ENCODE peak calls at places on chromosomes 1 and 21, in seven cellular contexts. One of them, this sample, is unnamed.

GRCh38 chr1:183887826-183888819 is 83.2 kb downstream of the RGL1 start:
- DNase-seq in lower leg skin: no peak
- DNase-seq in Jurkat, Clone E6-1: peak
- DNase-seq in cardiac fibroblast: peak
- DNase-seq in hepatocyte: no peak
- DNase-seq in heart right ventricle: no peak
- DNase-seq in AG09309: no peak
- DNase-seq in this sample: no peak

GRCh38 chr21:36246080-36246631 is 73.8 kb upstream of the MORC3 start:
- DNase-seq in lower leg skin: no peak
- DNase-seq in Jurkat, Clone E6-1: no peak
- DNase-seq in cardiac fibroblast: no peak
- DNase-seq in hepatocyte: no peak
- DNase-seq in heart right ventricle: no peak
- DNase-seq in AG09309: no peak
- DNase-seq in this sample: peak

GRCh38 chr1:185376840-185377635 is 60.0 kb upstream of the IVNS1ABP start:
- DNase-seq in lower leg skin: no peak
- DNase-seq in Jurkat, Clone E6-1: no peak
- DNase-seq in cardiac fibroblast: peak
- DNase-seq in hepatocyte: no peak
- DNase-seq in heart right ventricle: no peak
- DNase-seq in AG09309: no peak
- DNase-seq in this sample: no peak

GRCh38 chr1:164579346-164579745 is 20.4 kb downstream of the PBX1 start:
- DNase-seq in lower leg skin: no peak
- DNase-seq in Jurkat, Clone E6-1: no peak
- DNase-seq in cardiac fibroblast: no peak
- DNase-seq in hepatocyte: no peak
- DNase-seq in heart right ventricle: no peak
- DNase-seq in AG09309: no peak
- DNase-seq in this sample: no peak

GRCh38 chr1:7299329-7299799 is 471.7 kb upstream of the VAMP3 start:
- DNase-seq in lower leg skin: peak
- DNase-seq in Jurkat, Clone E6-1: no peak
- DNase-seq in cardiac fibroblast: peak
- DNase-seq in hepatocyte: peak
- DNase-seq in heart right ventricle: peak
- DNase-seq in AG09309: peak
- DNase-seq in this sample: peak

GRCh38 chr21:39952265-39952664 is 85.0 kb downstream of the PCP4 start:
- DNase-seq in lower leg skin: no peak
- DNase-seq in Jurkat, Clone E6-1: no peak
- DNase-seq in cardiac fibroblast: no peak
- DNase-seq in hepatocyte: no peak
- DNase-seq in heart right ventricle: no peak
- DNase-seq in AG09309: no peak
- DNase-seq in this sample: no peak

GRCh38 chr21:44568261-44568660 is 5.3 kb upstream of the KRTAP10-4 start:
- DNase-seq in lower leg skin: peak
- DNase-seq in Jurkat, Clone E6-1: no peak
- DNase-seq in cardiac fibroblast: no peak
- DNase-seq in hepatocyte: no peak
- DNase-seq in heart right ventricle: no peak
- DNase-seq in AG09309: no peak
- DNase-seq in this sample: no peak

GRCh38 chr1:151509350-151510019 is 1.7 kb upstream of the CGN start:
- DNase-seq in lower leg skin: no peak
- DNase-seq in Jurkat, Clone E6-1: no peak
- DNase-seq in cardiac fibroblast: no peak
- DNase-seq in hepatocyte: no peak
- DNase-seq in heart right ventricle: no peak
- DNase-seq in AG09309: no peak
- DNase-seq in this sample: no peak

GRCh38 chr1:38044224-38045215 is 2.1 kb downstream of the POU3F1 start:
- DNase-seq in lower leg skin: no peak
- DNase-seq in Jurkat, Clone E6-1: no peak
- DNase-seq in cardiac fibroblast: no peak
- DNase-seq in hepatocyte: no peak
- DNase-seq in heart right ventricle: no peak
- DNase-seq in AG09309: no peak
- DNase-seq in this sample: no peak

GRCh38 chr1:49226758-49227157 is 450.1 kb upstream of the BEND5 start:
- DNase-seq in lower leg skin: no peak
- DNase-seq in Jurkat, Clone E6-1: no peak
- DNase-seq in cardiac fibroblast: no peak
- DNase-seq in hepatocyte: no peak
- DNase-seq in heart right ventricle: no peak
- DNase-seq in AG09309: no peak
- DNase-seq in this sample: no peak

GRCh38 chr1:231058416-231059109 is 18.5 kb upstream of the FAM89A start:
- DNase-seq in lower leg skin: no peak
- DNase-seq in Jurkat, Clone E6-1: no peak
- DNase-seq in cardiac fibroblast: no peak
- DNase-seq in hepatocyte: peak
- DNase-seq in heart right ventricle: no peak
- DNase-seq in AG09309: no peak
- DNase-seq in this sample: no peak

GRCh38 chr1:236348071-236348470 is 46.0 kb upstream of the EDARADD start:
- DNase-seq in lower leg skin: no peak
- DNase-seq in Jurkat, Clone E6-1: no peak
- DNase-seq in cardiac fibroblast: no peak
- DNase-seq in hepatocyte: no peak
- DNase-seq in heart right ventricle: no peak
- DNase-seq in AG09309: no peak
- DNase-seq in this sample: no peak

GRCh38 chr1:20730690-20731056 is 1.8 kb downstream of the SH2D5 start:
- DNase-seq in lower leg skin: peak
- DNase-seq in Jurkat, Clone E6-1: no peak
- DNase-seq in cardiac fibroblast: no peak
- DNase-seq in hepatocyte: no peak
- DNase-seq in heart right ventricle: no peak
- DNase-seq in AG09309: no peak
- DNase-seq in this sample: no peak

GRCh38 chr1:97560714-97561113 is 360.1 kb downstream of the DPYD start:
- DNase-seq in lower leg skin: no peak
- DNase-seq in Jurkat, Clone E6-1: no peak
- DNase-seq in cardiac fibroblast: no peak
- DNase-seq in hepatocyte: no peak
- DNase-seq in heart right ventricle: no peak
- DNase-seq in AG09309: no peak
- DNase-seq in this sample: no peak

GRCh38 chr1:153790996-153791855 is 16.0 kb downstream of the SLC27A3 start:
- DNase-seq in lower leg skin: peak
- DNase-seq in Jurkat, Clone E6-1: no peak
- DNase-seq in cardiac fibroblast: peak
- DNase-seq in hepatocyte: peak
- DNase-seq in heart right ventricle: no peak
- DNase-seq in AG09309: peak
- DNase-seq in this sample: no peak

GRCh38 chr1:226217273-226217672 is 6.2 kb upstream of the MIXL1 start:
- DNase-seq in lower leg skin: no peak
- DNase-seq in Jurkat, Clone E6-1: no peak
- DNase-seq in cardiac fibroblast: peak
- DNase-seq in hepatocyte: peak
- DNase-seq in heart right ventricle: no peak
- DNase-seq in AG09309: no peak
- DNase-seq in this sample: no peak

GRCh38 chr1:117051224-117052064 is 8.7 kb upstream of the TTF2 start:
- DNase-seq in lower leg skin: no peak
- DNase-seq in Jurkat, Clone E6-1: no peak
- DNase-seq in cardiac fibroblast: peak
- DNase-seq in hepatocyte: no peak
- DNase-seq in heart right ventricle: no peak
- DNase-seq in AG09309: no peak
- DNase-seq in this sample: peak

GRCh38 chr1:96980448-96980847 is 258.9 kb downstream of the PTBP2 start:
- DNase-seq in lower leg skin: no peak
- DNase-seq in Jurkat, Clone E6-1: no peak
- DNase-seq in cardiac fibroblast: no peak
- DNase-seq in hepatocyte: no peak
- DNase-seq in heart right ventricle: no peak
- DNase-seq in AG09309: no peak
- DNase-seq in this sample: no peak

GRCh38 chr1:203593723-203594122 is 32.9 kb upstream of the ATP2B4 start:
- DNase-seq in lower leg skin: no peak
- DNase-seq in Jurkat, Clone E6-1: peak
- DNase-seq in cardiac fibroblast: peak
- DNase-seq in hepatocyte: peak
- DNase-seq in heart right ventricle: no peak
- DNase-seq in AG09309: no peak
- DNase-seq in this sample: no peak

GRCh38 chr1:20290624-20291597 is at the start of gene VWA5B1:
- DNase-seq in lower leg skin: no peak
- DNase-seq in Jurkat, Clone E6-1: no peak
- DNase-seq in cardiac fibroblast: no peak
- DNase-seq in hepatocyte: peak
- DNase-seq in heart right ventricle: no peak
- DNase-seq in AG09309: no peak
- DNase-seq in this sample: no peak

GRCh38 chr21:33844104-33844889 is 71.3 kb downstream of the ATP5PO start:
- DNase-seq in lower leg skin: no peak
- DNase-seq in Jurkat, Clone E6-1: no peak
- DNase-seq in cardiac fibroblast: peak
- DNase-seq in hepatocyte: peak
- DNase-seq in heart right ventricle: peak
- DNase-seq in AG09309: peak
- DNase-seq in this sample: no peak

GRCh38 chr1:177170756-177171535 is at the start of gene BRINP2:
- DNase-seq in lower leg skin: peak
- DNase-seq in Jurkat, Clone E6-1: no peak
- DNase-seq in cardiac fibroblast: peak
- DNase-seq in hepatocyte: peak
- DNase-seq in heart right ventricle: peak
- DNase-seq in AG09309: no peak
- DNase-seq in this sample: peak

GRCh38 chr1:208268541-208269337 is 24.6 kb upstream of the PLXNA2 start:
- DNase-seq in lower leg skin: no peak
- DNase-seq in Jurkat, Clone E6-1: no peak
- DNase-seq in cardiac fibroblast: no peak
- DNase-seq in hepatocyte: no peak
- DNase-seq in heart right ventricle: no peak
- DNase-seq in AG09309: no peak
- DNase-seq in this sample: no peak

GRCh38 chr1:118978914-118979701 is 9.0 kb downstream of the TBX15 start:
- DNase-seq in lower leg skin: no peak
- DNase-seq in Jurkat, Clone E6-1: no peak
- DNase-seq in cardiac fibroblast: no peak
- DNase-seq in hepatocyte: no peak
- DNase-seq in heart right ventricle: no peak
- DNase-seq in AG09309: no peak
- DNase-seq in this sample: no peak
- H3K4me3 ChIP-seq in lower leg skin: no peak
- H3K4me3 ChIP-seq in Jurkat, Clone E6-1: no peak
- H3K4me3 ChIP-seq in cardiac fibroblast: no peak
- H3K4me3 ChIP-seq in hepatocyte: no peak
- H3K4me3 ChIP-seq in heart right ventricle: no peak
- H3K4me3 ChIP-seq in AG09309: no peak
- H3K4me3 ChIP-seq in this sample: no peak

GRCh38 chr21:46195595-46196195 is 11.4 kb upstream of the SPATC1L start:
- DNase-seq in lower leg skin: peak
- DNase-seq in Jurkat, Clone E6-1: no peak
- DNase-seq in cardiac fibroblast: no peak
- DNase-seq in hepatocyte: peak
- DNase-seq in heart right ventricle: no peak
- DNase-seq in AG09309: no peak
- DNase-seq in this sample: no peak

GRCh38 chr21:46196733-46197132 is 12.5 kb upstream of the SPATC1L start:
- DNase-seq in lower leg skin: no peak
- DNase-seq in Jurkat, Clone E6-1: no peak
- DNase-seq in cardiac fibroblast: no peak
- DNase-seq in hepatocyte: no peak
- DNase-seq in heart right ventricle: no peak
- DNase-seq in AG09309: no peak
- DNase-seq in this sample: no peak

GRCh38 chr21:46202592-46203202 is 18.4 kb upstream of the SPATC1L start:
- DNase-seq in lower leg skin: no peak
- DNase-seq in Jurkat, Clone E6-1: peak
- DNase-seq in cardiac fibroblast: peak
- DNase-seq in hepatocyte: no peak
- DNase-seq in heart right ventricle: no peak
- DNase-seq in AG09309: no peak
- DNase-seq in this sample: no peak

GRCh38 chr21:46203203-46203600 is 18.9 kb upstream of the SPATC1L start:
- DNase-seq in lower leg skin: no peak
- DNase-seq in Jurkat, Clone E6-1: no peak
- DNase-seq in cardiac fibroblast: no peak
- DNase-seq in hepatocyte: no peak
- DNase-seq in heart right ventricle: no peak
- DNase-seq in AG09309: no peak
- DNase-seq in this sample: no peak

GRCh38 chr21:46199436-46200373 is 15.4 kb upstream of the SPATC1L start:
- DNase-seq in lower leg skin: no peak
- DNase-seq in Jurkat, Clone E6-1: no peak
- DNase-seq in cardiac fibroblast: no peak
- DNase-seq in hepatocyte: no peak
- DNase-seq in heart right ventricle: no peak
- DNase-seq in AG09309: no peak
- DNase-seq in this sample: no peak
- H3K4me3 ChIP-seq in lower leg skin: no peak
- H3K4me3 ChIP-seq in Jurkat, Clone E6-1: no peak
- H3K4me3 ChIP-seq in cardiac fibroblast: no peak
- H3K4me3 ChIP-seq in hepatocyte: no peak
- H3K4me3 ChIP-seq in heart right ventricle: no peak
- H3K4me3 ChIP-seq in AG09309: no peak
- H3K4me3 ChIP-seq in this sample: no peak

GRCh38 chr1:5220881-5221280 is 566.5 kb downstream of the AJAP1 start:
- DNase-seq in lower leg skin: no peak
- DNase-seq in Jurkat, Clone E6-1: no peak
- DNase-seq in cardiac fibroblast: no peak
- DNase-seq in hepatocyte: no peak
- DNase-seq in heart right ventricle: no peak
- DNase-seq in AG09309: no peak
- DNase-seq in this sample: no peak
- H3K4me3 ChIP-seq in lower leg skin: no peak
- H3K4me3 ChIP-seq in Jurkat, Clone E6-1: no peak
- H3K4me3 ChIP-seq in cardiac fibroblast: no peak
- H3K4me3 ChIP-seq in hepatocyte: no peak
- H3K4me3 ChIP-seq in heart right ventricle: no peak
- H3K4me3 ChIP-seq in AG09309: no peak
- H3K4me3 ChIP-seq in this sample: no peak

DNA sequence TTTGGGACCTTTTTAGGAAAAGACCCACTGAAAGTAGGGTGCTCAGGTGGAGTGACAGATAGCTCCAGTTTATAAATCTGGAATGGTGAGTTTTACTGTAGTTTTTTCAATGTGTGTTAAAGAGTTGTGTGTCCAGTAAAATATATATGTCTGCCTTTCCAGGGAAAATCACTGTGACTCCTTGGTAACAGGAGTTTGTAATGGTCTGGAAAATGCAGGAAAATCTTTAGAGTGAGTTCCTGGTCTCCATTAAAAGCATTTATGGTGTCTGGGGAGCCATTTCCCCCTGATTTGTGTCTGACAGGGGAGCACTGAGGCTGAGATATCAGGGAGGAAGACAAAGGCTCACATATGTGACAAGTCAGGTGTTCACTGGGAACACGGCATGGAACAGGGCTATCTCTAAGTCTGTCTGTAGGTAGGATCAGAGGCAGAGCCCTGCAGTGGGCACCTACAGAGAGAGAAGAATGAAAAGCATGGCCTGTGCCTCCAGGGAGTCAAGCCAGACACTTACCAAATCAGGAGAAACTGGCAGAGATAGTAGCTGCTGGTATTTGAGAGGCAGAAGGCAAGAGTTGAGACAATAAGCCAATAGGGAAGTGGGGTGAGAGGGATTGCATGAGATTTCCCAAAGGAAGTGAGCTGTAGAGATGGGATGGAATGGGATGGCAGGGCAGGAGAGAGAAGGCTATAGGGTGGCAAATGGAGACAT is 136.5 kb upstream of the IPO9 start:
- DNase-seq in lower leg skin: no peak
- DNase-seq in Jurkat, Clone E6-1: no peak
- DNase-seq in cardiac fibroblast: no peak
- DNase-seq in hepatocyte: no peak
- DNase-seq in heart right ventricle: no peak
- DNase-seq in AG09309: no peak
- DNase-seq in this sample: no peak
- H3K4me3 ChIP-seq in lower leg skin: no peak
- H3K4me3 ChIP-seq in Jurkat, Clone E6-1: no peak
- H3K4me3 ChIP-seq in cardiac fibroblast: no peak
- H3K4me3 ChIP-seq in hepatocyte: no peak
- H3K4me3 ChIP-seq in heart right ventricle: no peak
- H3K4me3 ChIP-seq in AG09309: no peak
- H3K4me3 ChIP-seq in this sample: no peak